ENCODE peak calls at places on chromosomes 13 and 19, in four cellular contexts. One of them, this sample, is unnamed.

GRCh38 chr19:50362030-50362412 is 3.4 kb downstream of the NAPSA start:
- DNase-seq in stimulated activated CD4-positive, alpha-beta T cell treated with anti-CD3 and anti-CD28 coated beads, Interleukin-4, amount 100 ng/mL, for 4 hours: no peak
- DNase-seq in stimulated activated naive CD8-positive, alpha-beta T cell treated with anti-CD3 and anti-CD28 coated beads, Interleukin-15, Interleukin-2, amounts not matched to agents 100 U/mL and 50 U/mL, for 24 hours: no peak
- DNase-seq in NCI-H774: no peak
- DNase-seq in this sample: no peak

GRCh38 chr13:32165791-32166190 is 134.2 kb downstream of the FRY start:
- DNase-seq in stimulated activated naive CD8-positive, alpha-beta T cell treated with anti-CD3 and anti-CD28 coated beads, Interleukin-15, Interleukin-2, amounts not matched to agents 100 U/mL and 50 U/mL, for 24 hours: no peak
- DNase-seq in NCI-H774: no peak
- DNase-seq in stimulated activated CD4-positive, alpha-beta T cell treated with anti-CD3 and anti-CD28 coated beads, Interleukin-4, amount 100 ng/mL, for 4 hours: no peak
- DNase-seq in this sample: no peak

GRCh38 chr13:31556376-31556775 is 182.9 kb upstream of the RXFP2 start:
- DNase-seq in stimulated activated naive CD8-positive, alpha-beta T cell treated with anti-CD3 and anti-CD28 coated beads, Interleukin-15, Interleukin-2, amounts not matched to agents 100 U/mL and 50 U/mL, for 24 hours: no peak
- DNase-seq in NCI-H774: no peak
- DNase-seq in stimulated activated CD4-positive, alpha-beta T cell treated with anti-CD3 and anti-CD28 coated beads, Interleukin-4, amount 100 ng/mL, for 4 hours: no peak
- DNase-seq in this sample: no peak

GRCh38 chr13:36096411-36097184 is 34.6 kb downstream of the DCLK1 start:
- DNase-seq in stimulated activated CD4-positive, alpha-beta T cell treated with anti-CD3 and anti-CD28 coated beads, Interleukin-4, amount 100 ng/mL, for 4 hours: no peak
- DNase-seq in NCI-H774: no peak
- DNase-seq in stimulated activated naive CD8-positive, alpha-beta T cell treated with anti-CD3 and anti-CD28 coated beads, Interleukin-15, Interleukin-2, amounts not matched to agents 100 U/mL and 50 U/mL, for 24 hours: no peak
- DNase-seq in this sample: no peak

GRCh38 chr13:99971576-99972189 is at the start of gene ZIC5:
- DNase-seq in stimulated activated naive CD8-positive, alpha-beta T cell treated with anti-CD3 and anti-CD28 coated beads, Interleukin-15, Interleukin-2, amounts not matched to agents 100 U/mL and 50 U/mL, for 24 hours: no peak
- DNase-seq in NCI-H774: no peak
- DNase-seq in stimulated activated CD4-positive, alpha-beta T cell treated with anti-CD3 and anti-CD28 coated beads, Interleukin-4, amount 100 ng/mL, for 4 hours: no peak
- DNase-seq in this sample: no peak

GRCh38 chr19:3646336-3647092 is 19.9 kb upstream of the CACTIN start:
- DNase-seq in stimulated activated naive CD8-positive, alpha-beta T cell treated with anti-CD3 and anti-CD28 coated beads, Interleukin-15, Interleukin-2, amounts not matched to agents 100 U/mL and 50 U/mL, for 24 hours: no peak
- DNase-seq in stimulated activated CD4-positive, alpha-beta T cell treated with anti-CD3 and anti-CD28 coated beads, Interleukin-4, amount 100 ng/mL, for 4 hours: no peak
- DNase-seq in NCI-H774: no peak
- DNase-seq in this sample: no peak

GRCh38 chr13:71621152-71622124 is 245.6 kb downstream of the DACH1 start:
- DNase-seq in stimulated activated naive CD8-positive, alpha-beta T cell treated with anti-CD3 and anti-CD28 coated beads, Interleukin-15, Interleukin-2, amounts not matched to agents 100 U/mL and 50 U/mL, for 24 hours: no peak
- DNase-seq in NCI-H774: no peak
- DNase-seq in stimulated activated CD4-positive, alpha-beta T cell treated with anti-CD3 and anti-CD28 coated beads, Interleukin-4, amount 100 ng/mL, for 4 hours: no peak
- DNase-seq in this sample: no peak

GRCh38 chr19:58396691-58397532 is 1.5 kb downstream of the RNF225 start:
- DNase-seq in stimulated activated naive CD8-positive, alpha-beta T cell treated with anti-CD3 and anti-CD28 coated beads, Interleukin-15, Interleukin-2, amounts not matched to agents 100 U/mL and 50 U/mL, for 24 hours: no peak
- DNase-seq in NCI-H774: no peak
- DNase-seq in stimulated activated CD4-positive, alpha-beta T cell treated with anti-CD3 and anti-CD28 coated beads, Interleukin-4, amount 100 ng/mL, for 4 hours: no peak
- DNase-seq in this sample: peak

GRCh38 chr13:106182404-106182803 is 353.1 kb downstream of the EFNB2 start:
- DNase-seq in NCI-H774: no peak
- DNase-seq in stimulated activated naive CD8-positive, alpha-beta T cell treated with anti-CD3 and anti-CD28 coated beads, Interleukin-15, Interleukin-2, amounts not matched to agents 100 U/mL and 50 U/mL, for 24 hours: no peak
- DNase-seq in stimulated activated CD4-positive, alpha-beta T cell treated with anti-CD3 and anti-CD28 coated beads, Interleukin-4, amount 100 ng/mL, for 4 hours: no peak
- DNase-seq in this sample: no peak

This sample was measured in natural killer cell treated with Interleukin-12 subunit alpha and Interleukin-12 subunit beta and Interleukin-15 and Interleukin-18, amount 100 ng/mL, for 72 hours.